ENCODE peak calls at places on chromosomes 6 and 20, in five cellular contexts. One of them, this sample, is unnamed.

GRCh38 chr20:1848378-1848777 is 46.8 kb upstream of the SIRPA start:
- DNase-seq in NCI-H187: no peak
- DNase-seq in mucosa of descending colon: no peak
- DNase-seq in ACHN: no peak
- DNase-seq in stimulated activated CD4-positive, alpha-beta T cell treated with anti-CD3 and anti-CD28 coated beads, Interleukin-4, amount 100 ng/mL, for 4 hours: no peak
- DNase-seq in this sample: no peak

GRCh38 chr6:131685266-131685780 is 15.9 kb downstream of the OR2A4 start:
- DNase-seq in stimulated activated CD4-positive, alpha-beta T cell treated with anti-CD3 and anti-CD28 coated beads, Interleukin-4, amount 100 ng/mL, for 4 hours: no peak
- DNase-seq in ACHN: no peak
- DNase-seq in NCI-H187: no peak
- DNase-seq in mucosa of descending colon: no peak
- DNase-seq in this sample: no peak

GRCh38 chr6:117992856-117993255 is 85.8 kb downstream of the SLC35F1 start:
- DNase-seq in mucosa of descending colon: no peak
- DNase-seq in NCI-H187: no peak
- DNase-seq in ACHN: no peak
- DNase-seq in stimulated activated CD4-positive, alpha-beta T cell treated with anti-CD3 and anti-CD28 coated beads, Interleukin-4, amount 100 ng/mL, for 4 hours: no peak
- DNase-seq in this sample: no peak

GRCh38 chr6:17714879-17715860 is 8.4 kb upstream of the NUP153 start:
- DNase-seq in NCI-H187: no peak
- DNase-seq in ACHN: peak
- DNase-seq in stimulated activated CD4-positive, alpha-beta T cell treated with anti-CD3 and anti-CD28 coated beads, Interleukin-4, amount 100 ng/mL, for 4 hours: peak
- DNase-seq in mucosa of descending colon: no peak
- DNase-seq in this sample: no peak

GRCh38 chr20:9054176-9054575 is 14.7 kb upstream of the PLCB4 start:
- DNase-seq in ACHN: no peak
- DNase-seq in stimulated activated CD4-positive, alpha-beta T cell treated with anti-CD3 and anti-CD28 coated beads, Interleukin-4, amount 100 ng/mL, for 4 hours: no peak
- DNase-seq in mucosa of descending colon: no peak
- DNase-seq in NCI-H187: no peak
- DNase-seq in this sample: no peak

GRCh38 chr6:139378882-139379341 is 4.5 kb upstream of the CITED2 start:
- DNase-seq in stimulated activated CD4-positive, alpha-beta T cell treated with anti-CD3 and anti-CD28 coated beads, Interleukin-4, amount 100 ng/mL, for 4 hours: no peak
- DNase-seq in ACHN: no peak
- DNase-seq in mucosa of descending colon: no peak
- DNase-seq in NCI-H187: no peak
- DNase-seq in this sample: no peak

GRCh38 chr6:35026434-35027222 is 114.5 kb downstream of the TCP11 start:
- DNase-seq in ACHN: no peak
- DNase-seq in NCI-H187: no peak
- DNase-seq in mucosa of descending colon: no peak
- DNase-seq in stimulated activated CD4-positive, alpha-beta T cell treated with anti-CD3 and anti-CD28 coated beads, Interleukin-4, amount 100 ng/mL, for 4 hours: no peak
- DNase-seq in this sample: no peak

GRCh38 chr20:50266293-50267040 is 75.8 kb downstream of the CEBPB start:
- DNase-seq in ACHN: no peak
- DNase-seq in NCI-H187: no peak
- DNase-seq in stimulated activated CD4-positive, alpha-beta T cell treated with anti-CD3 and anti-CD28 coated beads, Interleukin-4, amount 100 ng/mL, for 4 hours: no peak
- DNase-seq in mucosa of descending colon: no peak
- DNase-seq in this sample: no peak

GRCh38 chr6:136607932-136608772 is 57.9 kb upstream of the MAP7 start:
- DNase-seq in stimulated activated CD4-positive, alpha-beta T cell treated with anti-CD3 and anti-CD28 coated beads, Interleukin-4, amount 100 ng/mL, for 4 hours: peak
- DNase-seq in ACHN: peak
- DNase-seq in NCI-H187: peak
- DNase-seq in mucosa of descending colon: peak
- DNase-seq in this sample: peak

GRCh38 chr6:11969092-11969491 is 43.0 kb upstream of the HIVEP1 start:
- DNase-seq in ACHN: no peak
- DNase-seq in NCI-H187: no peak
- DNase-seq in mucosa of descending colon: no peak
- DNase-seq in stimulated activated CD4-positive, alpha-beta T cell treated with anti-CD3 and anti-CD28 coated beads, Interleukin-4, amount 100 ng/mL, for 4 hours: no peak
- DNase-seq in this sample: no peak

GRCh38 chr6:129102741-129103140 is 219.8 kb downstream of the LAMA2 start:
- DNase-seq in mucosa of descending colon: no peak
- DNase-seq in ACHN: no peak
- DNase-seq in NCI-H187: no peak
- DNase-seq in stimulated activated CD4-positive, alpha-beta T cell treated with anti-CD3 and anti-CD28 coated beads, Interleukin-4, amount 100 ng/mL, for 4 hours: no peak
- DNase-seq in this sample: peak

GRCh38 chr6:20850687-20851416 is 316.6 kb downstream of the CDKAL1 start:
- DNase-seq in mucosa of descending colon: no peak
- DNase-seq in stimulated activated CD4-positive, alpha-beta T cell treated with anti-CD3 and anti-CD28 coated beads, Interleukin-4, amount 100 ng/mL, for 4 hours: no peak
- DNase-seq in ACHN: no peak
- DNase-seq in NCI-H187: no peak
- DNase-seq in this sample: no peak

GRCh38 chr20:52937701-52938100 is 34.5 kb upstream of the TSHZ2 start:
- DNase-seq in stimulated activated CD4-positive, alpha-beta T cell treated with anti-CD3 and anti-CD28 coated beads, Interleukin-4, amount 100 ng/mL, for 4 hours: no peak
- DNase-seq in mucosa of descending colon: no peak
- DNase-seq in NCI-H187: no peak
- DNase-seq in ACHN: peak
- DNase-seq in this sample: peak

GRCh38 chr6:49806145-49806544 is 19.1 kb upstream of the PGK2 start:
- DNase-seq in stimulated activated CD4-positive, alpha-beta T cell treated with anti-CD3 and anti-CD28 coated beads, Interleukin-4, amount 100 ng/mL, for 4 hours: no peak
- DNase-seq in mucosa of descending colon: no peak
- DNase-seq in ACHN: no peak
- DNase-seq in NCI-H187: no peak
- DNase-seq in this sample: no peak

GRCh38 chr6:39301606-39302005 is 12.6 kb downstream of the KCNK17 start:
- DNase-seq in mucosa of descending colon: no peak
- DNase-seq in stimulated activated CD4-positive, alpha-beta T cell treated with anti-CD3 and anti-CD28 coated beads, Interleukin-4, amount 100 ng/mL, for 4 hours: no peak
- DNase-seq in NCI-H187: no peak
- DNase-seq in ACHN: no peak
- DNase-seq in this sample: peak

GRCh38 chr6:150881911-150882481 is 16.5 kb downstream of the MTHFD1L start:
- DNase-seq in NCI-H187: no peak
- DNase-seq in mucosa of descending colon: no peak
- DNase-seq in stimulated activated CD4-positive, alpha-beta T cell treated with anti-CD3 and anti-CD28 coated beads, Interleukin-4, amount 100 ng/mL, for 4 hours: no peak
- DNase-seq in ACHN: no peak
- DNase-seq in this sample: no peak

This sample was measured in SK-N-DZ.